ENCODE peak calls at places on chromosomes 7 and 10, in seven cellular contexts. E is lower lobe of right lung, T is A549, V is stomach, M is AG04450, Q is left ventricle myocardium inferior, J is osteoblast. I is an unnamed sample.

GRCh38 chr7:92797693-92798092 is 38.7 kb downstream of the CDK6 start:
- DNase-seq in T (peak; percentile 45), V (no peak), M (no peak), J (no peak), Q (no peak), E (no peak), I (no peak)

GRCh38 chr7:17802056-17802455 is 138.2 kb downstream of the SNX13 start:
- DNase-seq in M (no peak), Q (no peak), T (no peak), J (no peak), V (no peak), E (no peak), I (no peak)

GRCh38 chr10:123062726-123063125 is 53.9 kb downstream of the ACADSB start:
- DNase-seq in M (no peak), V (no peak), J (no peak), E (no peak), Q (no peak), T (peak; percentile 10), I (no peak)

GRCh38 chr10:13001887-13002212 is 337 bp upstream of the CCDC3 start:
- DNase-seq in V (no peak), Q (no peak), M (no peak), E (no peak), J (peak; percentile 42), T (no peak), I (no peak)

GRCh38 chr10:132411561-132412253 is 14.7 kb downstream of the PWWP2B start:
- DNase-seq in J (peak; percentile 98), V (peak; percentile 69), T (no peak), E (peak; percentile 70), Q (no peak), M (no peak), I (peak; percentile 84)

GRCh38 chr7:1544896-1545416 is 11.0 kb downstream of the TMEM184A start:
- DNase-seq in E (no peak), V (no peak), J (no peak), M (no peak), Q (no peak), T (peak; percentile 70), I (no peak)

GRCh38 chr7:98110249-98111022 is 3.8 kb downstream of the LMTK2 start:
- DNase-seq in V (peak; percentile 71), M (no peak), T (peak; percentile 39), Q (no peak), J (no peak), E (peak; percentile 56), I (no peak)

GRCh38 chr10:104329754-104330153 is 8.5 kb downstream of the ITPRIP start:
- DNase-seq in T (peak; percentile 48), M (no peak), Q (no peak), V (no peak), J (peak; percentile 93), E (no peak), I (peak; percentile 19)

GRCh38 chr10:68345621-68346020 is 12.9 kb upstream of the PBLD start:
- DNase-seq in V (no peak), J (no peak), Q (no peak), M (no peak), E (no peak), T (no peak), I (no peak)

GRCh38 chr10:49385939-49386922 is 9.7 kb downstream of the DRGX start:
- DNase-seq in T (no peak), Q (no peak), V (no peak), J (no peak), E (no peak), M (no peak), I (no peak)

GRCh38 chr7:97219237-97219636 is 101.7 kb downstream of the SDHAF3 start:
- DNase-seq in E (no peak), J (no peak), Q (no peak), V (no peak), T (no peak), M (no peak), I (no peak)

GRCh38 chr10:71084818-71085126 is 127.6 kb upstream of the UNC5B start:
- DNase-seq in T (no peak), Q (no peak), J (peak; percentile 5), E (no peak), M (no peak), V (no peak), I (no peak)

GRCh38 chr10:63521389-63522128 is at the start of gene REEP3:
- DNase-seq in E (peak; percentile 79), J (peak; percentile 97), M (peak; percentile 29), T (peak; percentile 77), Q (peak; percentile 70), V (peak; percentile 61), I (peak; percentile 93)

GRCh38 chr10:42958142-42958868 is 118.6 kb upstream of the RET start:
- DNase-seq in V (peak; percentile 26), Q (no peak), M (no peak), J (peak; percentile 30), T (no peak), E (no peak), I (no peak)

GRCh38 chr7:88278881-88279280 is 27.8 kb downstream of the STEAP4 start:
- DNase-seq in Q (no peak), J (no peak), T (no peak), E (no peak), V (no peak), M (no peak), I (no peak)

GRCh38 chr10:121644501-121644900 is 46.3 kb upstream of the FGFR2 start:
- DNase-seq in E (no peak), T (no peak), M (no peak), Q (no peak), V (no peak), J (no peak), I (no peak)

GRCh38 chr10:113425596-113425995 is 127.3 kb upstream of the HABP2 start:
- DNase-seq in V (no peak), M (no peak), J (no peak), Q (no peak), T (peak; percentile 62), E (no peak), I (no peak)

GRCh38 chr7:127504715-127505114 is 80.7 kb downstream of the GCC1 start:
- DNase-seq in Q (peak; percentile 26), M (no peak), V (no peak), T (peak; percentile 29), J (peak; percentile 84), E (peak; percentile 47), I (no peak)

GRCh38 chr7:135704074-135704473 is 23.9 kb downstream of the SLC13A4 start:
- DNase-seq in T (peak; percentile 14), E (no peak), M (no peak), J (peak; percentile 62), Q (no peak), V (no peak), I (no peak)

GRCh38 chr7:41879113-41879385 is 176.2 kb upstream of the INHBA start:
- DNase-seq in E (no peak), J (peak; percentile 68), V (no peak), T (no peak), Q (no peak), M (no peak), I (no peak)

GRCh38 chr10:60389413-60390009 is at the start of gene ANK3:
- DNase-seq in Q (no peak), V (no peak), T (no peak), E (no peak), J (no peak), M (no peak), I (no peak)
- TF ChIP-seq CTCF in Q (no peak), V (no peak), T (no peak), E (no peak), J (no peak), M (no peak), I (no peak)

GRCh38 chr7:29285451-29285807 is 90.9 kb downstream of the CHN2 start:
- DNase-seq in J (no peak), M (no peak), Q (no peak), T (peak; percentile 20), E (no peak), V (no peak), I (no peak)

GRCh38 chr7:29282819-29283414 is 88.3 kb downstream of the CHN2 start:
- DNase-seq in Q (no peak), E (no peak), J (no peak), T (no peak), V (no peak), M (no peak), I (no peak)

GRCh38 chr7:29285861-29286260 is 91.3 kb downstream of the CHN2 start:
- DNase-seq in V (no peak), J (no peak), Q (no peak), T (no peak), E (no peak), M (no peak), I (no peak)

GRCh38 chr7:29287366-29287765 is 92.8 kb downstream of the CHN2 start:
- DNase-seq in V (no peak), M (no peak), E (no peak), Q (no peak), T (peak; percentile 7), J (no peak), I (no peak)

DNA sequence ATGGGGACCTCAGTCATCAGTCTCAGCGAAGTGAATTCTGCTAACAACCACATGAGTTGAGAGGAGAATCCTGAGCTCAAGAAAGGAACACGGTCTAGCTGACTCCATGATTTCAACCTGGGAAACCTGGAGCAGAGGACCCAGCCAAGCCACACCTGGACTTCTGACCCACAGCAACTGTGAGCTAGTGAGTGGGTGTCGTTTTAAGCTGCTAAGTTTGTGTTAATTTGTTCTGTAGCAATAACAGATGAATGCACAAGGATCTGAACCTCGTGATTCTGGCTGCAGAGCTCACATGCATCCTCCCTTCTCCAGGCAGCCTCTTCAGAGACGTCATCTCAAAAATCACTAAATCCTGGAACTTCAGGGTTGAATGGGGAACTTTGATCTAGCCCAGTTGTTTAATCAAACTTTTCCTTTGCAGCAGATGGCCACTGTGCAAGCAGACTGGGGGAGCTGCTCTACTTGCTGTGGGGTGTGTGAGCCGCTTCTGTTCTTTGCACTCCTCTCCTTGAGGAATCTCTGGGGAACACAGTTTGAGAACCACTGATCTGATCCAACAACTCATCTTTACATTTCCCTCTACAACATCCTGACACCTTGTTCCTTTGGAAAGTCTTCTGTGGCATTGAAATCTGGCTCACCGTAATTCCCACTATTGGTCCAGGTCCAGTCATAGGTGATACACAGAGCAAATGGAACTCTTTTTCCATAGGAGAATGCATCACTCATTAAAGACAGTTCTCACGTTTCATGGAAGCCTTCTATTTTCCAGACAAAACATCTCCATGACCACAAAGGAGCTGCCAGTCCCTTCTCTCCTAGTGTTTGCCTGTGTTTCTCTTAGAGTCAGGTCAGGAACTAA is 90.2 kb downstream of the CHN2 start:
- DNase-seq in E (no peak), V (no peak), T (no peak), M (no peak), Q (no peak), J (no peak), I (no peak)
- H3K4me3 ChIP-seq in E (no peak overlapping the region), V (no peak overlapping the region), T (no peak overlapping the region), M (no peak overlapping the region), Q (no peak overlapping the region), J (no peak overlapping the region), I (no peak overlapping the region)

GRCh38 chr7:27723086-27723485 is 16.9 kb upstream of the TAX1BP1 start:
- DNase-seq in Q (no peak), V (peak; percentile 31), T (peak; percentile 59), E (no peak), J (no peak), M (no peak), I (no peak)
- H3K27ac ChIP-seq in Q (no peak overlapping the region), V (no peak overlapping the region), T (no peak overlapping the region), E (no peak overlapping the region), J (no peak overlapping the region), M (no peak overlapping the region), I (no peak overlapping the region)

DNA sequence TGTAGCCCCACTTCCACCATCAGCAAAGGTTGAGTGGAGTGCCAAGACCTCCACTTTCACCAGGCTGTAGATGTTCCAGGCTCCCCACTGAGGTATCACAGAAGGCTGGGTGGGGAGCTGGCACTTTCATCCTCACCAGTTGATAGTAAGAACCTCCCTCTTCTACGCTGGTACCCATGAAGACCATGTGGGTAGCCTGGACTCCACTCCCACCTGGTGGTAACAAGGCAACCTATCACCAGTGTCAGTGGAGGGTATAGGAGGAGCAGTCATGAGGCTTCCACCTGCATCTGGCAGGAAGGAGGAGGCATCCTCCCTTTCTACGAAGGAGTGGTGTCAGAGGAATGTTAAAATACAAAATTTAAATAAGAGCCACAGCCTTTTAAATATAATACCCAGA is 4.4 kb downstream of the SMIM30 start:
- DNase-seq in J (no peak), E (no peak), M (no peak), Q (no peak), V (no peak), T (peak; percentile 19), I (no peak)
- TF ChIP-seq CTCF in J (peak; percentile 30), E (no peak), M (no peak), Q (peak; percentile 34), V (no peak), T (no peak), I (no peak)

I was measured in spleen.